ENCODE peak calls at places on chromosome 20, in ten cellular contexts. N is occipital lobe; H is astrocyte of the spinal cord; J is aorta; G is spleen; L is GM23248; D is ELR; A is activated T-cell treated with anti-CD3 and anti-CD28 coated beads, Interleukin-2, amount 50 U/mL, for 1 hour; O is uterus; W is coronary artery. X is an unnamed sample.

GRCh38 chr20:43948455-43948854 is 33.8 kb downstream of the TOX2 start:
- DNase-seq in N (no peak), H (no peak), J (peak), G (no peak), L (no peak), D (no peak), A (no peak), O (no peak), W (no peak), X (no peak)

GRCh38 chr20:48750941-48751620 is 76.7 kb downstream of the PREX1 start:
- DNase-seq in N (peak), H (peak), J (peak), G (peak), L (no peak), D (no peak), A (peak), O (peak), W (no peak), X (no peak)

GRCh38 chr20:50129662-50130345 is 16.9 kb upstream of the UBE2V1 start:
- DNase-seq in N (no peak), H (no peak), J (no peak), G (no peak), L (peak), D (peak), A (no peak), O (no peak), W (no peak), X (peak)

GRCh38 chr20:62953839-62954703 is 1.6 kb downstream of the SLC17A9 start:
- DNase-seq in N (no peak), H (peak), J (peak), G (peak), L (peak), D (peak), A (peak), O (peak), W (peak), X (peak)

GRCh38 chr20:56708991-56709390 is 79.9 kb downstream of the TFAP2C start:
- DNase-seq in N (no peak), H (no peak), J (no peak), G (no peak), L (no peak), D (no peak), A (no peak), O (no peak), W (no peak), X (no peak)

GRCh38 chr20:23622839-23623343 is 14.9 kb downstream of the CST3 start:
- DNase-seq in N (peak), H (peak), J (peak), G (no peak), L (peak), D (peak), A (no peak), O (peak), W (peak), X (peak)

GRCh38 chr20:19813839-19814238 is 55.8 kb downstream of the RIN2 start:
- DNase-seq in N (no peak), H (no peak), J (no peak), G (no peak), L (peak), D (peak), A (no peak), O (no peak), W (no peak), X (no peak)

GRCh38 chr20:29873946-29874345 is 1383.5 kb upstream of the DEFB115 start:
- DNase-seq in N (no peak), H (peak), J (peak), G (peak), L (peak), D (peak), A (no peak), O (no peak), W (peak), X (peak)

GRCh38 chr20:35446356-35447078 is 8.5 kb upstream of the GDF5 start:
- DNase-seq in N (no peak), H (no peak), J (no peak), G (no peak), L (peak), D (peak), A (no peak), O (no peak), W (no peak), X (no peak)

GRCh38 chr20:61340157-61340556 is 88.1 kb downstream of the CDH4 start:
- DNase-seq in N (no peak), H (no peak), J (no peak), G (peak), L (no peak), D (no peak), A (no peak), O (no peak), W (no peak), X (no peak)

GRCh38 chr20:49901588-49901987 is 13.7 kb downstream of the SPATA2 start:
- DNase-seq in N (no peak), H (no peak), J (no peak), G (no peak), L (no peak), D (no peak), A (no peak), O (no peak), W (no peak), X (no peak)

GRCh38 chr20:20083796-20084195 is 31.5 kb downstream of the CFAP61 start:
- DNase-seq in N (no peak), H (peak), J (no peak), G (no peak), L (peak), D (peak), A (no peak), O (no peak), W (no peak), X (peak)

GRCh38 chr20:4150095-4150492 is 134.7 kb upstream of the RNF24 start:
- DNase-seq in N (no peak), H (peak), J (peak), G (no peak), L (peak), D (peak), A (no peak), O (no peak), W (no peak), X (peak)

GRCh38 chr20:22921595-22922421 is 113.3 kb upstream of the SSTR4 start:
- DNase-seq in N (no peak), H (peak), J (no peak), G (no peak), L (peak), D (peak), A (no peak), O (no peak), W (no peak), X (no peak)

GRCh38 chr20:58719258-58719657 is 26.7 kb downstream of the NPEPL1 start:
- DNase-seq in N (no peak), H (no peak), J (peak), G (peak), L (no peak), D (no peak), A (no peak), O (no peak), W (peak), X (peak)

GRCh38 chr20:31602779-31603441 is 2.2 kb upstream of the ID1 start:
- DNase-seq in N (no peak), H (peak), J (no peak), G (no peak), L (peak), D (peak), A (no peak), O (no peak), W (no peak), X (peak)

GRCh38 chr20:6533321-6533720 is 234.2 kb upstream of the BMP2 start:
- DNase-seq in N (no peak), H (peak), J (no peak), G (no peak), L (peak), D (no peak), A (no peak), O (no peak), W (no peak), X (no peak)

GRCh38 chr20:36802326-36803223 is 29.0 kb upstream of the DSN1 start:
- DNase-seq in N (no peak), H (peak), J (no peak), G (no peak), L (peak), D (peak), A (no peak), O (no peak), W (no peak), X (peak)

GRCh38 chr20:13990465-13990864 is at the start of gene SEL1L2:
- DNase-seq in N (no peak), H (no peak), J (no peak), G (no peak), L (no peak), D (no peak), A (no peak), O (no peak), W (no peak), X (no peak)

GRCh38 chr20:2283706-2284423 is 11.9 kb upstream of the TGM3 start:
- DNase-seq in N (no peak), H (no peak), J (no peak), G (no peak), L (peak), D (peak), A (no peak), O (no peak), W (no peak), X (no peak)

GRCh38 chr20:7352165-7352564 is 584.7 kb downstream of the BMP2 start:
- DNase-seq in N (no peak), H (no peak), J (no peak), G (no peak), L (no peak), D (no peak), A (no peak), O (no peak), W (no peak), X (no peak)

GRCh38 chr20:25695532-25696383 is 895 bp downstream of the ZNF337 start:
- DNase-seq in N (no peak), H (no peak), J (no peak), G (no peak), L (peak), D (peak), A (no peak), O (peak), W (no peak), X (peak)

GRCh38 chr20:15889073-15889923 is 684.0 kb downstream of the KIF16B start:
- DNase-seq in N (no peak), H (no peak), J (no peak), G (no peak), L (no peak), D (no peak), A (no peak), O (no peak), W (no peak), X (no peak)

GRCh38 chr20:56628015-56628872 is 862 bp upstream of the TFAP2C start:
- DNase-seq in N (no peak), H (no peak), J (no peak), G (no peak), L (peak), D (peak), A (no peak), O (no peak), W (no peak), X (peak)

GRCh38 chr20:10925767-10926166 is 252.0 kb upstream of the JAG1 start:
- DNase-seq in N (no peak), H (no peak), J (no peak), G (no peak), L (peak), D (peak), A (no peak), O (no peak), W (no peak), X (no peak)

GRCh38 chr20:62350098-62350628 is 16.9 kb downstream of the LAMA5 start:
- DNase-seq in N (no peak), H (no peak), J (no peak), G (no peak), L (no peak), D (peak), A (no peak), O (no peak), W (no peak), X (no peak)

GRCh38 chr20:37943501-37944455 is 40.9 kb downstream of the VSTM2L start:
- DNase-seq in N (no peak), H (no peak), J (peak), G (no peak), L (no peak), D (no peak), A (no peak), O (no peak), W (no peak), X (peak)

GRCh38 chr20:199996-200395 is 10.5 kb upstream of the DEFB128 start:
- DNase-seq in N (no peak), H (no peak), J (no peak), G (no peak), L (peak), D (peak), A (no peak), O (no peak), W (no peak), X (no peak)

GRCh38 chr20:24643731-24644130 is 174.3 kb downstream of the SYNDIG1 start:
- DNase-seq in N (no peak), H (no peak), J (no peak), G (no peak), L (peak), D (no peak), A (no peak), O (no peak), W (no peak), X (no peak)

GRCh38 chr20:378961-379336 is 1.6 kb upstream of the TRIB3 start:
- DNase-seq in N (no peak), H (no peak), J (no peak), G (no peak), L (no peak), D (no peak), A (no peak), O (no peak), W (no peak), X (no peak)

GRCh38 chr20:48841861-48842529 is 14.2 kb upstream of the PREX1 start:
- DNase-seq in N (no peak), H (peak), J (no peak), G (no peak), L (peak), D (peak), A (no peak), O (no peak), W (no peak), X (peak)

GRCh38 chr20:8421981-8422380 is 289.9 kb downstream of the PLCB1 start:
- DNase-seq in N (no peak), H (no peak), J (no peak), G (no peak), L (peak), D (no peak), A (no peak), O (no peak), W (no peak), X (no peak)

GRCh38 chr20:63471719-63472158 is 716 bp downstream of the KCNQ2 start:
- DNase-seq in N (no peak), H (no peak), J (no peak), G (no peak), L (no peak), D (no peak), A (no peak), O (no peak), W (no peak), X (no peak)

GRCh38 chr20:58584881-58585752 is 66.0 kb upstream of the STX16 start:
- DNase-seq in N (no peak), H (no peak), J (peak), G (no peak), L (no peak), D (peak), A (no peak), O (peak), W (no peak), X (peak)

GRCh38 chr20:8996817-8997512 is 71.9 kb upstream of the PLCB4 start:
- DNase-seq in N (no peak), H (no peak), J (no peak), G (no peak), L (no peak), D (no peak), A (no peak), O (no peak), W (no peak), X (no peak)

GRCh38 chr20:31565699-31566331 is 39.3 kb upstream of the ID1 start:
- DNase-seq in N (no peak), H (no peak), J (no peak), G (no peak), L (no peak), D (no peak), A (no peak), O (no peak), W (no peak), X (no peak)